ENCODE peak calls at places on chromosomes 3 and 15, in nine cellular contexts. One of them, this sample, is unnamed.

GRCh38 chr15:71409541-71409940 is 294.3 kb downstream of the THSD4 start:
- DNase-seq in OCI-LY7: no peak
- DNase-seq in upper lobe of right lung: no peak
- DNase-seq in GM06990: no peak
- DNase-seq in lower lobe of right lung: no peak
- DNase-seq in sigmoid colon: no peak
- DNase-seq in fibroblast of the aortic adventitia: no peak
- DNase-seq in NB4: no peak
- DNase-seq in fibroblast of lung: no peak
- DNase-seq in this sample: no peak

GRCh38 chr3:129120254-129121004 is 1.2 kb downstream of the RAB43 start:
- DNase-seq in NB4: peak
- DNase-seq in fibroblast of the aortic adventitia: peak
- DNase-seq in GM06990: peak
- DNase-seq in OCI-LY7: peak
- DNase-seq in upper lobe of right lung: peak
- DNase-seq in lower lobe of right lung: peak
- DNase-seq in sigmoid colon: peak
- DNase-seq in fibroblast of lung: peak
- DNase-seq in this sample: peak

GRCh38 chr15:69841046-69841828 is 256.5 kb downstream of the TLE3 start:
- DNase-seq in OCI-LY7: no peak
- DNase-seq in lower lobe of right lung: no peak
- DNase-seq in NB4: no peak
- DNase-seq in fibroblast of lung: no peak
- DNase-seq in sigmoid colon: no peak
- DNase-seq in GM06990: no peak
- DNase-seq in upper lobe of right lung: no peak
- DNase-seq in fibroblast of the aortic adventitia: no peak
- DNase-seq in this sample: no peak

GRCh38 chr15:89345245-89345644 is 10.6 kb upstream of the POLG start:
- DNase-seq in GM06990: no peak
- DNase-seq in NB4: no peak
- DNase-seq in lower lobe of right lung: no peak
- DNase-seq in OCI-LY7: no peak
- DNase-seq in fibroblast of lung: no peak
- DNase-seq in fibroblast of the aortic adventitia: no peak
- DNase-seq in upper lobe of right lung: no peak
- DNase-seq in sigmoid colon: no peak
- DNase-seq in this sample: no peak

GRCh38 chr3:107927361-107928083 is 163.3 kb downstream of the CD47 start:
- DNase-seq in GM06990: peak
- DNase-seq in sigmoid colon: peak
- DNase-seq in fibroblast of lung: peak
- DNase-seq in NB4: peak
- DNase-seq in OCI-LY7: peak
- DNase-seq in lower lobe of right lung: peak
- DNase-seq in upper lobe of right lung: peak
- DNase-seq in fibroblast of the aortic adventitia: peak
- DNase-seq in this sample: peak

GRCh38 chr3:123015596-123015995 is 12.0 kb downstream of the SEMA5B start:
- DNase-seq in OCI-LY7: no peak
- DNase-seq in sigmoid colon: no peak
- DNase-seq in fibroblast of lung: no peak
- DNase-seq in lower lobe of right lung: no peak
- DNase-seq in fibroblast of the aortic adventitia: no peak
- DNase-seq in GM06990: no peak
- DNase-seq in NB4: no peak
- DNase-seq in upper lobe of right lung: no peak
- DNase-seq in this sample: peak

GRCh38 chr3:153313307-153313945 is 151.4 kb downstream of the RAP2B start:
- DNase-seq in fibroblast of the aortic adventitia: peak
- DNase-seq in OCI-LY7: no peak
- DNase-seq in GM06990: no peak
- DNase-seq in sigmoid colon: no peak
- DNase-seq in NB4: no peak
- DNase-seq in lower lobe of right lung: no peak
- DNase-seq in fibroblast of lung: peak
- DNase-seq in upper lobe of right lung: no peak
- DNase-seq in this sample: peak

GRCh38 chr3:122014741-122015140 is 7.3 kb downstream of the ILDR1 start:
- DNase-seq in fibroblast of the aortic adventitia: no peak
- DNase-seq in sigmoid colon: no peak
- DNase-seq in OCI-LY7: no peak
- DNase-seq in lower lobe of right lung: no peak
- DNase-seq in fibroblast of lung: no peak
- DNase-seq in GM06990: peak
- DNase-seq in NB4: no peak
- DNase-seq in upper lobe of right lung: no peak
- DNase-seq in this sample: no peak

GRCh38 chr3:72505539-72506430 is 342.5 kb downstream of the SHQ1 start:
- DNase-seq in fibroblast of lung: no peak
- DNase-seq in NB4: no peak
- DNase-seq in GM06990: no peak
- DNase-seq in fibroblast of the aortic adventitia: no peak
- DNase-seq in OCI-LY7: no peak
- DNase-seq in lower lobe of right lung: no peak
- DNase-seq in upper lobe of right lung: no peak
- DNase-seq in sigmoid colon: no peak
- DNase-seq in this sample: no peak

GRCh38 chr3:53170325-53171108 is 9.5 kb downstream of the PRKCD start:
- DNase-seq in fibroblast of lung: no peak
- DNase-seq in sigmoid colon: no peak
- DNase-seq in lower lobe of right lung: peak
- DNase-seq in GM06990: peak
- DNase-seq in fibroblast of the aortic adventitia: no peak
- DNase-seq in NB4: peak
- DNase-seq in OCI-LY7: peak
- DNase-seq in upper lobe of right lung: peak
- DNase-seq in this sample: no peak

GRCh38 chr3:53169832-53170324 is 8.9 kb downstream of the PRKCD start:
- DNase-seq in NB4: no peak
- DNase-seq in fibroblast of lung: no peak
- DNase-seq in fibroblast of the aortic adventitia: no peak
- DNase-seq in OCI-LY7: no peak
- DNase-seq in lower lobe of right lung: no peak
- DNase-seq in sigmoid colon: no peak
- DNase-seq in GM06990: no peak
- DNase-seq in upper lobe of right lung: no peak
- DNase-seq in this sample: no peak

GRCh38 chr3:53167418-53168174 is 6.6 kb downstream of the PRKCD start:
- DNase-seq in OCI-LY7: peak
- DNase-seq in GM06990: no peak
- DNase-seq in lower lobe of right lung: no peak
- DNase-seq in NB4: peak
- DNase-seq in sigmoid colon: no peak
- DNase-seq in fibroblast of the aortic adventitia: peak
- DNase-seq in fibroblast of lung: no peak
- DNase-seq in upper lobe of right lung: no peak
- DNase-seq in this sample: no peak

GRCh38 chr3:53168175-53168923 is 7.3 kb downstream of the PRKCD start:
- DNase-seq in lower lobe of right lung: peak
- DNase-seq in fibroblast of the aortic adventitia: no peak
- DNase-seq in sigmoid colon: no peak
- DNase-seq in NB4: peak
- DNase-seq in GM06990: no peak
- DNase-seq in upper lobe of right lung: no peak
- DNase-seq in fibroblast of lung: no peak
- DNase-seq in OCI-LY7: no peak
- DNase-seq in this sample: no peak

GRCh38 chr3:53169045-53169831 is 8.2 kb downstream of the PRKCD start:
- DNase-seq in lower lobe of right lung: peak
- DNase-seq in upper lobe of right lung: peak
- DNase-seq in fibroblast of the aortic adventitia: no peak
- DNase-seq in GM06990: peak
- DNase-seq in NB4: peak
- DNase-seq in fibroblast of lung: no peak
- DNase-seq in OCI-LY7: peak
- DNase-seq in sigmoid colon: no peak
- DNase-seq in this sample: no peak
- TF ChIP-seq CTCF in lower lobe of right lung: no peak
- TF ChIP-seq CTCF in upper lobe of right lung: no peak
- TF ChIP-seq CTCF in fibroblast of the aortic adventitia: no peak
- TF ChIP-seq CTCF in GM06990: no peak
- TF ChIP-seq CTCF in NB4: peak
- TF ChIP-seq CTCF in fibroblast of lung: no peak
- TF ChIP-seq CTCF in OCI-LY7: peak
- TF ChIP-seq CTCF in sigmoid colon: no peak
- TF ChIP-seq CTCF in this sample: no peak

DNA sequence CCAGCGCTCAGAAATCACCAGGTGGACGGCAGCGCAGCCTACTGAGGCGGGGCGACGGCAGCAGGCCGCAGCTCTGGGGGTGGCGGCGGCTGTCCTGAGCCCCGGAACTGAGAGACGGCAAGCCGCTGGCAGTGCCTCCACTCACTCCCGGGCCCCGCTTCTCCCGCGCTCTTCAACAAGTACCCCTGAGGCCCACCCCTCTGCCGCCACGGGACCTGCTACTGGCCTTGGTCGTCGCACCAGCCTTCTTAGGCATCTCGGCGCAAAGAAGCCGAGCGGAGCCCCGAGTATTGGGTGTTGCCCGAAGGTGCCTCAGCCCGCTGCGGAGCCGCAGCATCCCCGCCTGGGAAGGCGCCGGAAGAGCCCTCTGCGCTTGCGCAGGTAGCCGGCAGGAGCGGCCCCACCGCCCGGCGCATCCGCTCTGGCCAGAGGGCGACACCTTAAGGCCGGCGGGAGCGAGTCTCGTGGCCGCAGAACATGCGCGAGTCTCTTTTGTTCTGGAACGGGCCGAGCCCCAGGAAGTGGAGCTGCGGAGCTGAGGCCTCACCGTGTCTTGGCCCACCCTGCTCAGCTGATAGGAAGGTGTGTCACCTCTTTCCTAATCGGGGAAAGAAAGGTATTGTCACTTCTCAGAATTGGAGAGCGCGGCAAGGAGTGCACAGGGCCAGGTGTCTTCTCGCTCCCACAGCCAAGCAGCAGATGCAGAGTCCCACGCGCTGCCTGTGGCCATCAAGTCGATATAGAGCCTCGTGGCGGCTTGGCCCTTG is at the start of gene C15orf40:
- DNase-seq in fibroblast of the aortic adventitia: peak
- DNase-seq in fibroblast of lung: peak
- DNase-seq in sigmoid colon: peak
- DNase-seq in GM06990: peak
- DNase-seq in NB4: peak
- DNase-seq in OCI-LY7: peak
- DNase-seq in upper lobe of right lung: peak
- DNase-seq in lower lobe of right lung: peak
- DNase-seq in this sample: peak
- TF ChIP-seq CTCF in fibroblast of the aortic adventitia: peak
- TF ChIP-seq CTCF in fibroblast of lung: peak
- TF ChIP-seq CTCF in sigmoid colon: peak
- TF ChIP-seq CTCF in GM06990: peak
- TF ChIP-seq CTCF in NB4: peak
- TF ChIP-seq CTCF in OCI-LY7: peak
- TF ChIP-seq CTCF in upper lobe of right lung: peak
- TF ChIP-seq CTCF in lower lobe of right lung: peak
- TF ChIP-seq CTCF in this sample: peak

DNA sequence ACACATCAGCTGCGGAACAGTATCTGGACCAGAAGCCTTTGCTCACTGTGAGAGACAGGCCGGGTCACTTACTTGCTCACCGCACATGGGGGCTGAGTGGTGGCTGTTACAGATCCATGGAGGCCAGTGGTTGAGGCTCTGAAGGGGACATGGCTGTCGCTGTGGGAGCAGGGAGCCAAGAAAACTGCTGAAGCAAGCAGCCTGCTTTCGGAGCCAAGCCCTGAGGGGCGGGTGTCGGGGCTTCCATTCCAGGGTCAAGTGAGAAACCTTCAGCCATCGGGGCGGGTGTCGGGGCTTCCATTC is 42.3 kb upstream of the ADAMTS17 start:
- DNase-seq in fibroblast of the aortic adventitia: no peak
- DNase-seq in GM06990: no peak
- DNase-seq in fibroblast of lung: no peak
- DNase-seq in NB4: no peak
- DNase-seq in OCI-LY7: no peak
- DNase-seq in upper lobe of right lung: no peak
- DNase-seq in lower lobe of right lung: no peak
- DNase-seq in sigmoid colon: no peak
- DNase-seq in this sample: no peak
- TF ChIP-seq CTCF in fibroblast of the aortic adventitia: no peak
- TF ChIP-seq CTCF in GM06990: no peak
- TF ChIP-seq CTCF in fibroblast of lung: no peak
- TF ChIP-seq CTCF in NB4: no peak
- TF ChIP-seq CTCF in OCI-LY7: peak
- TF ChIP-seq CTCF in upper lobe of right lung: no peak
- TF ChIP-seq CTCF in lower lobe of right lung: peak
- TF ChIP-seq CTCF in sigmoid colon: no peak
- TF ChIP-seq CTCF in this sample: no peak

GRCh38 chr15:39539466-39539865 is 41.4 kb upstream of the THBS1 start:
- DNase-seq in sigmoid colon: no peak
- DNase-seq in fibroblast of the aortic adventitia: no peak
- DNase-seq in fibroblast of lung: no peak
- DNase-seq in OCI-LY7: no peak
- DNase-seq in GM06990: no peak
- DNase-seq in lower lobe of right lung: no peak
- DNase-seq in upper lobe of right lung: no peak
- DNase-seq in NB4: no peak
- DNase-seq in this sample: no peak

GRCh38 chr15:39546842-39547241 is 34.0 kb upstream of the THBS1 start:
- DNase-seq in OCI-LY7: no peak
- DNase-seq in NB4: no peak
- DNase-seq in lower lobe of right lung: no peak
- DNase-seq in GM06990: no peak
- DNase-seq in sigmoid colon: no peak
- DNase-seq in fibroblast of lung: no peak
- DNase-seq in fibroblast of the aortic adventitia: no peak
- DNase-seq in upper lobe of right lung: no peak
- DNase-seq in this sample: no peak

GRCh38 chr15:39542385-39543065 is 38.4 kb upstream of the THBS1 start:
- DNase-seq in fibroblast of lung: no peak
- DNase-seq in lower lobe of right lung: no peak
- DNase-seq in fibroblast of the aortic adventitia: no peak
- DNase-seq in NB4: no peak
- DNase-seq in sigmoid colon: no peak
- DNase-seq in GM06990: no peak
- DNase-seq in upper lobe of right lung: no peak
- DNase-seq in OCI-LY7: no peak
- DNase-seq in this sample: no peak

GRCh38 chr15:39539973-39540558 is 40.8 kb upstream of the THBS1 start:
- DNase-seq in upper lobe of right lung: no peak
- DNase-seq in GM06990: no peak
- DNase-seq in OCI-LY7: no peak
- DNase-seq in NB4: no peak
- DNase-seq in fibroblast of lung: no peak
- DNase-seq in lower lobe of right lung: no peak
- DNase-seq in fibroblast of the aortic adventitia: no peak
- DNase-seq in sigmoid colon: no peak
- DNase-seq in this sample: no peak

DNA sequence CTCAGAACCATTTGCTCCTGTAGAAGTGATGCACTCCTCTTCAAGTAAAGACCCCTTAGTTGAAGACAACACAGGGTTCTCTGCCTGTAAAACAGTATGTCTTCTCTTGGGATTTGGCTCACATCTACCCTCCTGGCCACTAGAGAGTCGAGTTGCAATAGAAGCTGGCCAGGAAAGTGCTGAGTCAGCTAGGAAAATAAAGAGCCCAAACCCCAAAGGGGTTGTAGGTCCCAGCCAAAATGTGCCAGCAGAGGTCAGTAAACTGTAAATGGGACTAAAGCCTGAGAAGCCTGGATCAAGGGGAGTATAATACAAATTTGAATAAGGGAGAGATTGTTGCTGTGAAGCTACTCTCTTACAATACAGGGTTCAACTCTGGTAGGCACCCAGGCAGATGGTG is 37.2 kb upstream of the THBS1 start:
- DNase-seq in GM06990: no peak
- DNase-seq in NB4: peak
- DNase-seq in lower lobe of right lung: no peak
- DNase-seq in sigmoid colon: no peak
- DNase-seq in upper lobe of right lung: no peak
- DNase-seq in fibroblast of the aortic adventitia: peak
- DNase-seq in OCI-LY7: no peak
- DNase-seq in fibroblast of lung: peak
- DNase-seq in this sample: peak
- TF ChIP-seq CTCF in GM06990: no peak
- TF ChIP-seq CTCF in NB4: no peak
- TF ChIP-seq CTCF in lower lobe of right lung: no peak
- TF ChIP-seq CTCF in sigmoid colon: no peak
- TF ChIP-seq CTCF in upper lobe of right lung: no peak
- TF ChIP-seq CTCF in fibroblast of the aortic adventitia: no peak
- TF ChIP-seq CTCF in OCI-LY7: no peak
- TF ChIP-seq CTCF in fibroblast of lung: no peak
- TF ChIP-seq CTCF in this sample: no peak